ENCODE peak calls at places on chromosomes 13 and 19, in four cellular contexts. C is GM23338, R is neural progenitor cell, U is mesendoderm. B is an unnamed sample.

GRCh38 chr19:13644648-13645047 is 119.7 kb upstream of the MRI1 start:
- DNase-seq in R (no peak), U (peak; percentile 22), C (no peak), B (no peak)

GRCh38 chr19:17243854-17244617 is 1.7 kb downstream of the NR2F6 start:
- DNase-seq in C (peak; percentile 75), U (peak; percentile 79), R (peak; percentile 76), B (peak; percentile 38)

GRCh38 chr19:29275266-29275665 is 62.3 kb upstream of the UQCRFS1 start:
- DNase-seq in C (no peak), R (no peak), U (no peak), B (no peak)

GRCh38 chr19:40781140-40781539 is 3.1 kb downstream of the RAB4B start:
- DNase-seq in U (no peak), C (no peak), R (no peak), B (no peak)

GRCh38 chr13:41019027-41019487 is at the start of gene ELF1:
- DNase-seq in R (no peak), C (peak; percentile 35), U (peak; percentile 76), B (peak; percentile 65)

GRCh38 chr19:35868172-35868822 is at the start of gene APLP1:
- DNase-seq in C (peak; percentile 65), U (peak; percentile 50), R (peak; percentile 92), B (peak; percentile 53)

GRCh38 chr19:20367811-20368294 is 197.7 kb downstream of the ZNF737 start:
- DNase-seq in R (peak; percentile 71), U (peak; percentile 97), C (peak; percentile 75), B (no peak)

GRCh38 chr19:4052993-4053422 is 13.7 kb downstream of the ZBTB7A start:
- DNase-seq in R (no peak), C (no peak), U (no peak), B (no peak)

GRCh38 chr19:8367327-8368001 is 3.5 kb downstream of the ANGPTL4 start:
- DNase-seq in U (peak; percentile 85), C (peak; percentile 84), R (peak; percentile 68), B (peak; percentile 98)

GRCh38 chr13:33992891-33993336 is 175.0 kb downstream of the RFC3 start:
- DNase-seq in U (no peak), R (no peak), C (no peak), B (no peak)

GRCh38 chr19:19217110-19217509 is 5.4 kb downstream of the NCAN start:
- DNase-seq in U (peak; percentile 81), R (no peak), C (peak; percentile 90), B (peak; percentile 19)

GRCh38 chr13:38952827-38953226 is 37.8 kb downstream of the STOML3 start:
- DNase-seq in C (no peak), R (no peak), U (no peak), B (no peak)

GRCh38 chr13:97491452-97491851 is 57.5 kb downstream of the RAP2A start:
- DNase-seq in U (no peak), C (no peak), R (no peak), B (no peak)

GRCh38 chr13:52356327-52356726 is 49.6 kb downstream of the THSD1 start:
- DNase-seq in C (no peak), U (peak; percentile 78), R (no peak), B (peak; percentile 27)

GRCh38 chr19:47351545-47351944 is 2.4 kb downstream of the DHX34 start:
- DNase-seq in C (peak; percentile 60), R (peak; percentile 31), U (peak; percentile 69), B (peak; percentile 43)

GRCh38 chr13:40302351-40302750 is 364.1 kb downstream of the FOXO1 start:
- DNase-seq in R (no peak), U (no peak), C (no peak), B (no peak)

GRCh38 chr13:28286263-28286662 is 147.9 kb downstream of the PAN3 start:
- DNase-seq in U (no peak), R (no peak), C (no peak), B (no peak)
- H3K4me2 ChIP-seq in U (no peak overlapping the region), R (no peak overlapping the region), C (no peak overlapping the region), B (no peak overlapping the region)

GRCh38 chr19:940591-941291 is 14.9 kb downstream of the ARID3A start:
- DNase-seq in U (no peak), R (no peak), C (no peak), B (peak; percentile 65)
- H3K4me2 ChIP-seq in U (no peak overlapping the region), R (no peak overlapping the region), C (no peak overlapping the region), B (peak overlapping the region; percentile 76)

GRCh38 chr19:33684550-33685303 is 63.0 kb downstream of the CHST8 start:
- DNase-seq in U (peak; percentile 21), R (peak; percentile 54), C (no peak), B (no peak)
- H3K4me2 ChIP-seq in U (no peak overlapping the region), R (peak overlapping the region; percentile 73), C (peak overlapping the region; percentile 79), B (no peak overlapping the region)

GRCh38 chr19:56400485-56400884 is 3.6 kb upstream of the ZNF583 start:
- DNase-seq in R (no peak), C (peak; percentile 27), U (no peak), B (no peak)

GRCh38 chr19:56403764-56404704 is at the start of gene ZNF583:
- DNase-seq in U (peak; percentile 89), C (peak; percentile 89), R (peak; percentile 96), B (peak; percentile 98)

GRCh38 chr19:56404705-56405056 is 549 bp downstream of the ZNF583 start:
- DNase-seq in U (no peak), R (no peak), C (no peak), B (no peak)

GRCh38 chr19:56403261-56403660 is 871 bp upstream of the ZNF583 start:
- DNase-seq in C (no peak), R (peak; percentile 16), U (no peak), B (peak; percentile 14)

DNA sequence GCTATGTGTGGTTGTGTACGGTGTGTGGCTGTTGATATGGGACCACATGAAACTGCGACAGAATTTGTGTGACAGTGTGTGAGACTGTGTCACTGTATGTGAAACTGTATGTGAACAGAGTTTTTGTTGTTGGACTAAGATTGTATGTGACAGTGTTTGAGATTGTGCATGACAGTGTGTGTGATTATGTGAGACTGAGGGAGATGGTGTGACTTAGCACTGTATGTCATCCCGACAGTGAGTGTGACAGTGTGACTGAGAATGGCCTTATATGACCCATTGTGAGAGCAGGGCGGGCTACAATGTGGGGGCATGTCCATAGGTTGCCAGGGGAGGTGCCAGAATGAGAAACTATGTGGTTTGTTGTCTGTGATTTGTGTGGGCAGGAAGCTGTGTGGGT is 930 bp downstream of the ZNF583 start:
- DNase-seq in R (no peak), U (no peak), C (no peak), B (no peak)
- H3K4me2 ChIP-seq in R (peak overlapping the region; percentile 93), U (peak overlapping the region; percentile 73), C (peak overlapping the region; percentile 94), B (peak overlapping the region; percentile 88)

B was measured in fibroblast of lung.